ENCODE peak calls at places on chromosomes 4 and X, in six cellular contexts. U is transverse colon, V is bronchial epithelial cell, K is C1 segment of cervical spinal cord, M is mucosa of gallbladder, R is adrenal gland. F is an unnamed sample.
A peak's percentile ranks its signal among the peaks of the same experiment; 100 is the strongest.

GRCh38 chrX:37993857-37994619 is 12.3 kb upstream of the SYTL5 start:
- DNase-seq in U (peak; percentile 68), V (peak; percentile 55), K (no peak), M (peak; percentile 61), R (no peak), F (peak; percentile 8)

GRCh38 chr4:151475338-151475737 is 66.4 kb downstream of the FHIP1A start:
- DNase-seq in U (no peak), V (no peak), K (no peak), M (no peak), R (no peak), F (no peak)

GRCh38 chr4:123930971-123931370 is 534.4 kb downstream of the SPRY1 start:
- DNase-seq in U (no peak), V (peak; percentile 29), K (no peak), M (no peak), R (no peak), F (no peak)

GRCh38 chr4:139014391-139015268 is 951 bp upstream of the NOCT start:
- DNase-seq in U (no peak), V (peak; percentile 98), K (no peak), M (peak; percentile 33), R (no peak), F (peak; percentile 41)

GRCh38 chr4:173696011-173696410 is 166.0 kb upstream of the HAND2 start:
- DNase-seq in U (no peak), V (no peak), K (no peak), M (no peak), R (no peak), F (no peak)

GRCh38 chr4:124111922-124112321 is 600.6 kb downstream of the ANKRD50 start:
- DNase-seq in U (no peak), V (peak; percentile 76), K (no peak), M (no peak), R (no peak), F (peak; percentile 13)

GRCh38 chrX:1231850-1232505 is 19.5 kb upstream of the CRLF2 start:
- DNase-seq in U (no peak), V (no peak), K (no peak), M (no peak), R (no peak), F (no peak)

GRCh38 chrX:155577682-155578081 is 35.1 kb downstream of the TMLHE start:
- DNase-seq in U (no peak), V (no peak), K (no peak), M (no peak), R (no peak), F (no peak)

GRCh38 chrX:99703467-99703866 is 706.6 kb downstream of the PCDH19 start:
- DNase-seq in U (no peak), V (peak; percentile 8), K (no peak), M (no peak), R (no peak), F (no peak)

GRCh38 chrX:14673764-14674163 is 144.4 kb downstream of the GLRA2 start:
- DNase-seq in U (peak; percentile 25), V (peak; percentile 91), K (no peak), M (peak; percentile 48), R (no peak), F (peak; percentile 76)

GRCh38 chr4:38989487-38989886 is 42.7 kb downstream of the TMEM156 start:
- DNase-seq in U (no peak), V (peak; percentile 50), K (no peak), M (no peak), R (no peak), F (no peak)

GRCh38 chr4:70747874-70748273 is 26.1 kb downstream of the RUFY3 start:
- DNase-seq in U (no peak), V (no peak), K (no peak), M (no peak), R (no peak), F (no peak)

GRCh38 chrX:118864063-118864630 is 40.5 kb downstream of the ZCCHC12 start:
- DNase-seq in U (no peak), V (no peak), K (no peak), M (no peak), R (no peak), F (no peak)

GRCh38 chr4:1195109-1195671 is 22.8 kb upstream of the SPON2 start:
- DNase-seq in U (no peak), V (no peak), K (no peak), M (no peak), R (peak; percentile 13), F (no peak)

GRCh38 chr4:138113819-138114415 is 128.2 kb downstream of the SLC7A11 start:
- DNase-seq in U (no peak), V (peak; percentile 77), K (no peak), M (no peak), R (no peak), F (no peak)

GRCh38 chrX:115560978-115561604 is at the start of gene PLS3:
- DNase-seq in U (peak; percentile 72), V (peak; percentile 63), K (peak; percentile 45), M (peak; percentile 76), R (peak; percentile 78), F (peak; percentile 88)

GRCh38 chr4:122930877-122931276 is 8.5 kb upstream of the NUDT6 start:
- DNase-seq in U (no peak), V (peak; percentile 37), K (no peak), M (no peak), R (no peak), F (no peak)

GRCh38 chr4:761739-762138 is 56.1 kb downstream of the PCGF3 start:
- DNase-seq in U (no peak), V (no peak), K (no peak), M (no peak), R (peak; percentile 23), F (no peak)

GRCh38 chrX:136598631-136599030 is 49.3 kb upstream of the CD40LG start:
- DNase-seq in U (no peak), V (no peak), K (no peak), M (no peak), R (no peak), F (no peak)

GRCh38 chr4:25441519-25442117 is 64.6 kb downstream of the ANAPC4 start:
- DNase-seq in U (peak; percentile 57), V (peak; percentile 57), K (no peak), M (peak; percentile 70), R (peak; percentile 62), F (peak; percentile 74)

GRCh38 chr4:71187399-71188196 is 151.2 kb upstream of the SLC4A4 start:
- DNase-seq in U (peak; percentile 56), V (peak; percentile 33), K (no peak), M (peak; percentile 55), R (no peak), F (peak; percentile 47)

GRCh38 chr4:37684154-37684553 is 2.0 kb downstream of the RELL1 start:
- DNase-seq in U (no peak), V (no peak), K (no peak), M (no peak), R (no peak), F (no peak)